ENCODE peak calls at places on chromosomes 3 and 15, in five cellular contexts. Z is fibroblast of the aortic adventitia, M is cardiac fibroblast, U is Caco-2, Q is foreskin fibroblast. K is an unnamed sample.

GRCh38 chr3:15769256-15769915 is 28.4 kb downstream of the ANKRD28 start:
- DNase-seq in Z (peak), M (no peak), U (no peak), Q (peak), K (no peak)

GRCh38 chr15:73927003-73927475 is 777 bp downstream of the LOXL1 start:
- DNase-seq in Z (no peak), M (no peak), U (peak), Q (peak), K (no peak)

GRCh38 chr15:49627407-49627877 is 6.6 kb downstream of the DTWD1 start:
- DNase-seq in Z (peak), M (peak), U (no peak), Q (peak), K (peak)

GRCh38 chr3:19065027-19065426 is 83.3 kb upstream of the KCNH8 start:
- DNase-seq in Z (no peak), M (no peak), U (peak), Q (no peak), K (no peak)

GRCh38 chr3:165775824-165776223 is 61.4 kb downstream of the BCHE start:
- DNase-seq in Z (no peak), M (no peak), U (no peak), Q (no peak), K (no peak)

GRCh38 chr3:140292684-140293083 is 357.7 kb downstream of the CLSTN2 start:
- DNase-seq in Z (peak), M (peak), U (no peak), Q (peak), K (peak)

GRCh38 chr3:135271562-135272290 is 476.7 kb downstream of the EPHB1 start:
- DNase-seq in Z (no peak), M (no peak), U (no peak), Q (no peak), K (no peak)

GRCh38 chr3:194900886-194901522 is 215.3 kb downstream of the FAM43A start:
- DNase-seq in Z (no peak), M (no peak), U (no peak), Q (no peak), K (peak)

GRCh38 chr3:81592101-81592500 is 169.3 kb downstream of the GBE1 start:
- DNase-seq in Z (peak), M (peak), U (no peak), Q (peak), K (no peak)

GRCh38 chr15:100230784-100231183 is 111.0 kb downstream of the ADAMTS17 start:
- DNase-seq in Z (no peak), M (no peak), U (no peak), Q (no peak), K (no peak)

DNA sequence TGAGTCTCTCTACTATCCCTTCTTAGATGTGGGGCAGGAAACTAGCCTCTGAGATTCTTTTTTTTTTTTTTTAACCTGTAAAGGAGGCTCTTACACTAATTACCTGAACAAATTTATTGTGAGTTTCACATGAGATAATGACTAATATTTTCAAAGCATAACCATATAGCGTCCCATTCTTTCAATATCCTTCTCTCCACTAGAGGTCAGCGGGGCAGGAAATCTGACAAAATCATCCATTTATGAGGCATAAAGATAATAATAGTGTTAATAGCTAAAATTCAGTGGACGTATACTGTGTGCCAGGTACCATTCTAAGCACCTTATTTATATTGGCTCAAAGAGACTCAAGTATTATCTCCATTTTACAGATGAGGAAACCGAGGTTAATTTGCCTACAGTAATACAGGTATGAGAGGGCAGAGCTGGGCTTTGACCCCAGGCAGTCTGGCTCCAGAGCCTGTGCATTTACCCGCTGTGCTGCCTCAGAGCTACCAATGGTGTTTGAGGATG is 16.3 kb upstream of the SMAD6 start:
- DNase-seq in Z (no peak), M (peak), U (no peak), Q (peak), K (no peak)
- TF ChIP-seq CTCF in Z (peak), M (peak), U (peak), Q (peak), K (peak)

GRCh38 chr3:93855406-93855805 is 118.3 kb downstream of the PROS1 start:
- DNase-seq in Z (no peak), M (no peak), U (no peak), Q (no peak), K (no peak)
- H3K4me3 ChIP-seq in Z (no peak), M (no peak), U (no peak), Q (no peak), K (no peak)

GRCh38 chr3:196049567-196050122 is 32.2 kb downstream of the TFRC start:
- DNase-seq in Z (no peak), M (no peak), U (no peak), Q (no peak), K (no peak)
- TF ChIP-seq CTCF in Z (no peak), M (no peak), U (no peak), Q (no peak), K (no peak)

GRCh38 chr3:112499328-112499727 is at the start of gene BTLA:
- DNase-seq in Z (no peak), M (no peak), U (no peak), Q (no peak), K (no peak)

GRCh38 chr3:112496368-112497067 is 2.8 kb downstream of the BTLA start:
- DNase-seq in Z (no peak), M (no peak), U (no peak), Q (no peak), K (no peak)

GRCh38 chr3:112497897-112498548 is 1.2 kb downstream of the BTLA start:
- DNase-seq in Z (no peak), M (no peak), U (no peak), Q (no peak), K (no peak)

GRCh38 chr3:112500621-112501020 is 1.3 kb upstream of the BTLA start:
- DNase-seq in Z (no peak), M (no peak), U (no peak), Q (no peak), K (no peak)

GRCh38 chr3:112498916-112499315 is 356 bp downstream of the BTLA start:
- DNase-seq in Z (no peak), M (no peak), U (no peak), Q (no peak), K (no peak)
- H3K4me3 ChIP-seq in Z (no peak), M (no peak), U (no peak), Q (no peak), K (no peak)

DNA sequence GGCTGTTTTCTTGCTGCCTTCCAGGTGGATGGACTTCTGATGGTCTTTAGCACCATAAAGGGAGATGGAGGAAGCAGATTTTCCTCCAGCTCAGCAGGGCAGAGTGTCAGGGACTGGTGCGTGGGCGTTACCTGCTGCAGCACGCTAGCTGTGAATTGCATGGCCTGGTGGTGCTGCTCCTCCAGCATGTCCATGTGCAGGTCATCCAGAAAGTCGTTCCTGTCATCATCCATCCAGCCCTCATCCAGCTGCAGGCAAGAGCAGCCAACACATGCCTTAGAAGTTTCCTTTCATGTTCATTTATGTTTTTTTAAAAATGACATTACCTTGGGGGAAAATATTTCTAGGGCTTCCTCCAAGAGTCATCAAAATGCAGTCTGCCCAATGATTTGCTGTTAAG is 239.2 kb downstream of the PDZRN3 start:
- DNase-seq in Z (no peak), M (no peak), U (no peak), Q (no peak), K (no peak)
- TF ChIP-seq CTCF in Z (no peak), M (no peak), U (no peak), Q (no peak), K (no peak)

DNA sequence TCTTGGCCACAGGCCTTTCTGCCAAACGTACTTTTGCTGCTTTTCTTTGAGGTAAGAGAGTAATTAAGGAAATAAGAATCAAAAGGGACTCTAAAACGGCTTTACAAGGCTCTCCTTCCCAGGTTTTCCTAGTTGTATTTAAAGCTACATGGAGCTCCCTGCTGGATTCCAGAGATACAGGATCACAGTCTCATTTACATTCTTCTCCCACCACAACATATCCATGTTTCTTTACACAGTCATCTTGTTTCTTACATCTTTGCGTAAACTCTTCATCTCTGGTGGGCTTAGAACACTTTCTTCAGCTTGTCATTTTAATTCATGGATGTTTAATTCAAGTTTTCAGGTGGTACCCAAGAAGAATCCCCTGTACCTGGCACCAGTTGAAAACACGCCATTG is 117.6 kb upstream of the BFSP2 start:
- DNase-seq in Z (no peak), M (no peak), U (no peak), Q (peak), K (no peak)
- H3K4me3 ChIP-seq in Z (no peak), M (no peak), U (no peak), Q (no peak), K (no peak)